ENCODE peak calls at places on chromosomes 12 and 14, in six cellular contexts. I is MM.1S, J is mesenchymal stem cell, L is HCT116, G is H9, A is fibroblast of lung. M is an unnamed sample.

GRCh38 chr14:57136669-57137068 is 132.0 kb downstream of the EXOC5 start:
- DNase-seq in I (no peak), J (no peak), L (no peak), G (no peak), A (no peak), M (no peak)

GRCh38 chr12:65756956-65757511 is 67.2 kb upstream of the HMGA2 start:
- DNase-seq in I (no peak), J (no peak), L (no peak), G (no peak), A (no peak), M (peak)

GRCh38 chr14:55556929-55557623 is 22.9 kb upstream of the KTN1 start:
- DNase-seq in I (no peak), J (peak), L (peak), G (no peak), A (peak), M (peak)

GRCh38 chr12:48979602-48980388 is 1.7 kb downstream of the WNT1 start:
- DNase-seq in I (no peak), J (no peak), L (no peak), G (peak), A (no peak), M (no peak)

GRCh38 chr12:108618079-108618952 is 15.4 kb downstream of the SELPLG start:
- DNase-seq in I (peak), J (peak), L (peak), G (peak), A (peak), M (peak)

GRCh38 chr14:92922883-92923743 is at the start of gene CHGA:
- DNase-seq in I (no peak), J (peak), L (no peak), G (peak), A (peak), M (peak)

GRCh38 chr14:53663709-53664108 is 292.9 kb downstream of the BMP4 start:
- DNase-seq in I (no peak), J (peak), L (peak), G (peak), A (peak), M (no peak)

GRCh38 chr12:124917135-124917840 is 2.8 kb upstream of the UBC start:
- DNase-seq in I (peak), J (peak), L (peak), G (peak), A (peak), M (peak)

GRCh38 chr12:3718100-3718499 is 34.8 kb downstream of the CRACR2A start:
- DNase-seq in I (no peak), J (no peak), L (no peak), G (no peak), A (no peak), M (no peak)

GRCh38 chr12:123765504-123766035 is 3.5 kb downstream of the DNAH10 start:
- DNase-seq in I (no peak), J (no peak), L (no peak), G (no peak), A (no peak), M (no peak)

DNA sequence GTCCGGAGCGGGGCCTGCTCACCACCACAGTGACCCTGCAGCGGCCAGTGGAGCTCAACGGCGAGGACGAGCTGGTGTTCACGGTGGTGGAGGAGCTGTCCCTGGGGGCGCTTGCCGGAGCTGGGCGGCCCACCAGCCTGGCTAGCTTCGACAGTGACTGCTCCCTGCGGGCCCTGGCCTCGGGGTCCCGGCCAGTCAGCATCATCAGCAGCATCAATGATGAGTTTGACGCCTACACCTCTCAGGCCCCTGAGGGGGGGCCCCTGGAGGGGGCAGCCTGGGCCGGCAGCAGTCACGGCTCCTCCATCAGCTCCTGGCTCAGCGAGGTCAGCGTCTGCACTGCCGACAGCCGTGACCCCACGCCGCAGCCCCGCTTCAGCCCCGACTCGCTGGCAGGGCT is 37.4 kb downstream of the KIF26A start:
- DNase-seq in I (no peak), J (no peak), L (no peak), G (no peak), A (no peak), M (no peak)
- H3K4me2 ChIP-seq in I (no peak), J (no peak), L (no peak), G (no peak), A (no peak), M (no peak)

DNA sequence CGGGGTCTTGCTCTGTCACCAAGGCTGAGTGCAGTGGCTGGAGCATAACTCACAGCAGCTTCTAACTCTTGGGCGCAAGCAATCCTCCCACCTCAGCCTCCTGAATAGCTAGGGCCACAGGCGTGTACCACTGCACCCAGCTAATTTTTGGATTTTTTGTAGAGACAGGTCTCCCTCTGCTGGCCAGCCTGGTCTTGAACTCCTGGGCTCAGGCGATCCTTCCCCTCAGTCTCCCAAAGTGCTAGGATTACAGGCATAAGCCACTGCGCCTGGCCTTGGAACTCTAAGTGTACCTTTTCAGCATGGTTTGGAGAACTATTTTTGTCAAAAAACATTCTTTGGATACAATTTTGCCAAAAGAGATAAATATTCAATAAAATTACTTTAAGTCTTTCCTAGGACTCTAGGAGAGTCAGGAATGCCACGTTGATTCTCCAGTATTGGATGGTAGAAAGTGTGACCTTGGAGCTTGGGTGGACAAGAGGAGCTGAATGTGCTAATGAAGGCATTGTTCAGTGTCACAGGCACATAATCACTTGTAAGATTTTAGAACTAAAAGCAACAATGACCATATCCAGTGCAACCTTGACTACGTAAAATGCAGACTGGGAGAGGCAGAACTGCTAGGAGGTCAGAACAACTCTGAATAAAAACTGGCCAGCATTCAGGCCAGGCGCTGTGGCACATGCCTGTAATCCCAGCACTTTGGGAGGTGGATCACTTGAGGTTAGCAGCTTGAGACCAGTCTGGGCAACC is 2.8 kb downstream of the SRSF9 start:
- DNase-seq in I (no peak), J (peak), L (peak), G (peak), A (peak), M (no peak)
- H3K4me2 ChIP-seq in I (no peak), J (no peak), L (no peak), G (no peak), A (no peak), M (peak)

GRCh38 chr12:1505151-1505450 is 89.3 kb downstream of the FBXL14 start:
- DNase-seq in I (no peak), J (no peak), L (no peak), G (no peak), A (no peak), M (no peak)
- H3K4me2 ChIP-seq in I (no peak), J (no peak), L (no peak), G (no peak), A (no peak), M (no peak)

DNA sequence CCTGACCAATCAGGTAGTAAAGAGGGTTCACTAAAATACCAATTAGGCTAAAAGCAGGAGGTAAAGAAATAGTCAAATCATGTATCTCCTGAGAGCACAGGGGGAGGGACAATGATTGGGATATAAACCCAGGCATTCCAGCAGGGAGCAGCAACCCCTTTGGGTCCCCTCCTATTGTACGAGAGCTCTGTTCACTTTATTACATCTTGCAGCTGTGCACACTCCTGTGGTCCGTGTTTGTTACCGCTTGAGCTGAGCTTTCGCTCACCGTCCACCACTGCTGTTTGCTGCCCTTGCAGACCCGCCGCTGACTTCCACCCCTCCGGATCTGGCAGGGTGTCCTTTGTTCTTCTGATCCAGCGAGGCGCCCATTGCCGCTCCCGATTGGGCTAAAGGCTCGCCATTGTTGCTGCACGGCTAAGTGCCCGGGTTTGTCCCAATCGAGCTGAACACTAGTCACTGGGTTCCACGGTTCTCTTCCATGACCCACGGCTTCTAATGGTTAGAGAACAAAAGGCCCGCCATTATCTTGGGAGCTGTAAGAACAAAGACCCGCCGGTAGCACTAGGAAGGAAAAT is 64.1 kb downstream of the E2F7 start:
- DNase-seq in I (no peak), J (no peak), L (no peak), G (no peak), A (no peak), M (no peak)
- H3K4me2 ChIP-seq in I (no peak), J (no peak), L (no peak), G (no peak), A (no peak), M (no peak)

GRCh38 chr12:20440408-20440807 is 72.1 kb downstream of the PDE3A start:
- DNase-seq in I (no peak), J (no peak), L (no peak), G (no peak), A (no peak), M (no peak)
- H3K4me2 ChIP-seq in I (no peak), J (no peak), L (no peak), G (no peak), A (no peak), M (no peak)

DNA sequence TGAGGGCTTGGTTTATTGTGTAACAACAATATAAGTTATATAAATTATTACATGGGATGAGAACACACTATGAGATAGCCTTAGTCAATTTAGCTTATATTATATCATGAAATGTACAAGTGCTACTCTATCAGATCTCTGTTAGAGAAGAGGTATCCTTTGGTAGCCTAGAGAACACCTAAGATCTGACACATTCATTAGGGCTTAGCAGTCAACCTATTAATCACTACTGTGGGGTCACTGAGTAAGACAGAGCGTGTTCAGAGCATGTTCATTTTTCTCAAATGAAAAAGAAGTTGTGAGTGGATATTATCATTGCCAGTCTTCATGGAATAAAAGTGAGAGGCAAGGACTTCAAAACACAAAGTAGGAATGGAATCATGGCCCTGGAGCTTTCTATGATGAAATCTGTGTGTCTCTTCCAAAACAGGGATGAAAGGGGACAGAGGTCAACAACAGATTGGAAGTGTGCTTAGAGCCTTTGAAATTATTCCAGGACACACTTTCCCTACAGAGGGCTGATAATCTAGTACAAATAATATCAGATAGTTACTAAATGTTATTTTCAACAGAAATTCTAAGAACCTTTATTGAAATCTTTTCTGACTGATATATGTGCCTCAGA is 114.3 kb downstream of the SLC16A7 start:
- DNase-seq in I (no peak), J (no peak), L (no peak), G (no peak), A (no peak), M (no peak)
- H3K4me2 ChIP-seq in I (no peak), J (no peak), L (no peak), G (no peak), A (no peak), M (no peak)

GRCh38 chr14:101835566-101835965 is 74.1 kb downstream of the PPP2R5C start:
- DNase-seq in I (no peak), J (no peak), L (no peak), G (no peak), A (no peak), M (no peak)
- H3K4me2 ChIP-seq in I (no peak), J (no peak), L (no peak), G (no peak), A (peak), M (no peak)

GRCh38 chr12:93167331-93167730 is 210.4 kb upstream of the NUDT4 start:
- DNase-seq in I (no peak), J (no peak), L (no peak), G (no peak), A (no peak), M (no peak)

GRCh38 chr12:93165384-93165932 is 212.3 kb upstream of the NUDT4 start:
- DNase-seq in I (no peak), J (no peak), L (no peak), G (no peak), A (no peak), M (no peak)

GRCh38 chr12:93164103-93164880 is 213.4 kb upstream of the NUDT4 start:
- DNase-seq in I (no peak), J (no peak), L (no peak), G (no peak), A (no peak), M (no peak)

GRCh38 chr12:93166891-93167307 is 210.8 kb upstream of the NUDT4 start:
- DNase-seq in I (no peak), J (no peak), L (no peak), G (no peak), A (no peak), M (no peak)

DNA sequence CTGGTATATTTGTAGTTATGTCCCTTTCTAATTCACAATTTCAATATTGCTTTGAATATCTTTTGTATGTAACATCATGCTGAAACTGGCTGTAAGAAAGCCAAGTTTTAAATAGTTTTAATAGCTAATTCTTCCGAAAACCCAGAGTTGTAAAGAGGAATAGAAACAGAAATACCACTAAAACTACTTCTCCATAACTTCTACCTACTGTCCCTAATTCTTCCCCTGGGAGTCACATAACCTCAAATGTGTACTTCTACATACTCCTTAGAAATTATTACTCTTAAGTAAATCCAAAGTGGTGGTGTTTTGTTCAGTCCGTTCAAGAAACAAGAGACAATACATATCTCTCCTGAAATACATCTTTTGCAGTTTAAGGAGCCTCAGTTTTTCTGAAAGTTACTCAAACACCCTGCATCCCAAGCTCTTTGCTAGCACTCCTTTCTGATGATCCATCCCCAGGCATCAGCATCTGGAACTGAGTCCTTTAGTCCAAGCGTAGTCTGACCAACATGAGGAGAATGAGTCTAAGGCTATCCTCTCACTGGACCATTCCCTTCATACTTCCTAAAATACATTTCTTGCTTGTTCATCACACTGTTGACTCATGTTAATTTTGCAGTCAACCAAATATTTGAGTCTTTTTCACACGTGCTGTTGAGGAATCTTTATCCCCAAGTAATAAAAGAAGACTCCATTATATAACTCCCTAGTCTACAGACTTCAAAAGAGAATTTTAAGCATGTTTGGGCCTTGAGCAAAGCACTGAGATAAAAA is 214.3 kb upstream of the NUDT4 start:
- DNase-seq in I (no peak), J (no peak), L (no peak), G (no peak), A (peak), M (peak)
- H3K4me2 ChIP-seq in I (no peak), J (no peak), L (no peak), G (no peak), A (no peak), M (no peak)

GRCh38 chr12:26113853-26114719 is 10.8 kb downstream of the BHLHE41 start:
- DNase-seq in I (peak), J (peak), L (peak), G (peak), A (peak), M (peak)
- H3K4me2 ChIP-seq in I (peak), J (peak), L (peak), G (peak), A (peak), M (peak)

GRCh38 chr12:57214398-57214781 is 2.2 kb upstream of the NXPH4 start:
- DNase-seq in I (peak), J (peak), L (no peak), G (peak), A (peak), M (no peak)

GRCh38 chr12:57215668-57216013 is 953 bp upstream of the NXPH4 start:
- DNase-seq in I (no peak), J (peak), L (no peak), G (no peak), A (no peak), M (no peak)

GRCh38 chr12:57216014-57216891 is at the start of gene NXPH4:
- DNase-seq in I (peak), J (no peak), L (no peak), G (peak), A (no peak), M (no peak)

GRCh38 chr12:57213763-57214397 is 2.7 kb upstream of the NXPH4 start:
- DNase-seq in I (no peak), J (no peak), L (no peak), G (no peak), A (no peak), M (no peak)

DNA sequence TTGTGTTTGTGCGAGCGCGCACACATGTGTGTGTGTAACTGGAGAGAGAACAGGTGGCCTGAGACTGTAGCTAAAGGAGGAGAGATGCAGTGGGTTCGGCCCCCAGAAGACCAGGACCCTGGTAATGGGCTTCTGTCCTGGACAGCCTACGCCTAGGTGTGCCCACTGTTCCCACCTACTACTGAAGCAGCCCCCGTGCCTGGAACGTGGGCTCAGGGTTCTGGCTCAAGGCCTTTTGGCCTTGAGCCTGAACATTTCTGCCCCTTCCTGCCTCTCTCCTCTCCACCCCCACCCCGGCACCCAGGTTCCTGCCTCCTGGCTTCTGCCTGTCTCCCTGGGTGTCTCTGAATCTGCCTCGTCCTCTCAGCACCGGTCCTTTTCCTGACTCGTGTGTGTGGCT is 1.5 kb upstream of the NXPH4 start:
- DNase-seq in I (no peak), J (no peak), L (no peak), G (no peak), A (no peak), M (no peak)
- H3K4me2 ChIP-seq in I (no peak), J (no peak), L (no peak), G (no peak), A (no peak), M (no peak)